ENCODE peak calls at places on chromosomes 7 and 10, in eight cellular contexts. W is HepG2, F is Panc1, G is upper lobe of left lung, P is GM12878, U is HCT116, C is GM23338, Q is K562. I is an unnamed sample.
A peak's percentile ranks its signal among the peaks of the same experiment; 100 is the strongest.

GRCh38 chr7:148303295-148304013 is 287.1 kb upstream of the C7orf33 start:
- ATAC-seq in W (no peak), F (no peak), G (no peak), P (no peak), U (no peak), C (no peak), Q (no peak), I (peak; percentile 76)

GRCh38 chr10:72081772-72082590 is 6.4 kb downstream of the SPOCK2 start:
- ATAC-seq in W (no peak), F (peak; percentile 8), G (peak; percentile 53), P (no peak), U (peak; percentile 41), C (no peak), Q (no peak), I (no peak)

GRCh38 chr7:37354661-37355131 is 94.0 kb downstream of the ELMO1 start:
- ATAC-seq in W (peak; percentile 84), F (no peak), G (peak; percentile 89), P (peak; percentile 63), U (no peak), C (peak; percentile 66), Q (peak; percentile 84), I (peak; percentile 93)

GRCh38 chr10:110600487-110601101 is 33.1 kb downstream of the SMC3 start:
- ATAC-seq in W (peak; percentile 75), F (peak; percentile 87), G (no peak), P (peak; percentile 95), U (peak; percentile 98), C (peak; percentile 87), Q (peak; percentile 87), I (no peak)

GRCh38 chr7:112052993-112053392 is 153.2 kb downstream of the DOCK4 start:
- ATAC-seq in W (no peak), F (no peak), G (no peak), P (no peak), U (no peak), C (no peak), Q (no peak), I (no peak)

GRCh38 chr10:32149257-32149955 is 93.2 kb upstream of the KIF5B start:
- ATAC-seq in W (no peak), F (no peak), G (peak; percentile 30), P (peak; percentile 98), U (peak; percentile 67), C (no peak), Q (peak; percentile 67), I (peak; percentile 95)

GRCh38 chr10:79275105-79275430 is 72.2 kb upstream of the PPIF start:
- ATAC-seq in W (no peak), F (no peak), G (no peak), P (no peak), U (no peak), C (no peak), Q (no peak), I (no peak)

GRCh38 chr7:131501422-131501821 is 55.0 kb downstream of the PODXL start:
- ATAC-seq in W (no peak), F (no peak), G (no peak), P (peak; percentile 81), U (no peak), C (no peak), Q (peak; percentile 9), I (no peak)

GRCh38 chr10:22027666-22028238 is 24.2 kb upstream of the DNAJC1 start:
- ATAC-seq in W (no peak), F (no peak), G (no peak), P (no peak), U (no peak), C (no peak), Q (no peak), I (no peak)

GRCh38 chr10:114552050-114552449 is 106.0 kb downstream of the ABLIM1 start:
- ATAC-seq in W (no peak), F (no peak), G (no peak), P (no peak), U (no peak), C (no peak), Q (no peak), I (no peak)

GRCh38 chr7:94687810-94688209 is 31.9 kb upstream of the SGCE start:
- ATAC-seq in W (no peak), F (no peak), G (no peak), P (no peak), U (no peak), C (no peak), Q (no peak), I (no peak)

GRCh38 chr7:112213735-112214134 is 7.2 kb downstream of the ZNF277 start:
- ATAC-seq in W (no peak), F (no peak), G (no peak), P (peak; percentile 29), U (no peak), C (no peak), Q (no peak), I (no peak)

GRCh38 chr7:96328016-96328415 is 6.1 kb upstream of the SLC25A13 start:
- ATAC-seq in W (no peak), F (no peak), G (no peak), P (no peak), U (no peak), C (no peak), Q (no peak), I (no peak)

GRCh38 chr7:13226385-13226784 is 539.0 kb downstream of the ARL4A start:
- ATAC-seq in W (no peak), F (no peak), G (no peak), P (no peak), U (no peak), C (no peak), Q (no peak), I (no peak)

GRCh38 chr7:93036149-93036640 is 81.6 kb downstream of the SAMD9 start:
- ATAC-seq in W (no peak), F (no peak), G (no peak), P (peak; percentile 41), U (peak; percentile 27), C (peak; percentile 27), Q (peak; percentile 82), I (no peak)

GRCh38 chr7:155997431-155998327 is 185.4 kb upstream of the SHH start:
- ATAC-seq in W (no peak), F (peak; percentile 19), G (no peak), P (no peak), U (no peak), C (no peak), Q (no peak), I (no peak)

GRCh38 chr10:113880236-113880635 is 25.8 kb downstream of the NHLRC2 start:
- ATAC-seq in W (no peak), F (no peak), G (no peak), P (peak; percentile 56), U (no peak), C (no peak), Q (no peak), I (no peak)

GRCh38 chr7:102916426-102916825 is 3.6 kb downstream of the LRRC17 start:
- ATAC-seq in W (no peak), F (no peak), G (no peak), P (no peak), U (no peak), C (no peak), Q (no peak), I (no peak)

GRCh38 chr7:102912742-102913141 is at the start of gene LRRC17:
- ATAC-seq in W (no peak), F (no peak), G (no peak), P (no peak), U (no peak), C (peak; percentile 50), Q (no peak), I (peak; percentile 15)

GRCh38 chr7:102916881-102917280 is 4.1 kb downstream of the LRRC17 start:
- ATAC-seq in W (no peak), F (no peak), G (no peak), P (no peak), U (no peak), C (peak; percentile 21), Q (no peak), I (no peak)

GRCh38 chr7:102914585-102914984 is 1.8 kb downstream of the LRRC17 start:
- ATAC-seq in W (no peak), F (no peak), G (peak; percentile 69), P (no peak), U (no peak), C (peak; percentile 91), Q (peak; percentile 54), I (peak; percentile 83)

DNA sequence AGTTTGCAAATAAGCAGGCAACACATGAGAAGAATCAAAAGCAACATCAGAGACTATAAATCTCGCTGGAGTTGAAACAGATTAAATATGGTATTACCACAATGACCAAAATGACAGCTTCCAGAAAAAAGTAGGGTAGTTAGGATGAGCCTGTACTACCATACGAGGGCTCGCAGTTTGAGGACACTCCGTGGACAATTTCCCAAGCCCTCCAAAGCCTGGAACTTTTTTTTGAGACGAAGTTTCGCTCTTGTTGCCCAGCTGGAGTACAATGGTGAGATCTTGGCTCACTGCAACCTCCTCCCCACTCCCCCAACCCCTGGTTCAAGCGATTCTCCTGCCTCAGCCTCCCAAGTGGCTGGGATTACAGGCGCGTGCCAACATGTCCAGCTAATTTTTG is 1.0 kb downstream of the LRRC17 start:
- ATAC-seq in W (no peak), F (no peak), G (no peak), P (no peak), U (no peak), C (no peak), Q (no peak), I (no peak)
- H3K4me3 ChIP-seq in W (no peak overlapping the region), F (peak overlapping the region; percentile 17), G (no peak overlapping the region), P (no peak overlapping the region), U (no peak overlapping the region), C (no peak overlapping the region), Q (no peak overlapping the region), I (no peak overlapping the region)

DNA sequence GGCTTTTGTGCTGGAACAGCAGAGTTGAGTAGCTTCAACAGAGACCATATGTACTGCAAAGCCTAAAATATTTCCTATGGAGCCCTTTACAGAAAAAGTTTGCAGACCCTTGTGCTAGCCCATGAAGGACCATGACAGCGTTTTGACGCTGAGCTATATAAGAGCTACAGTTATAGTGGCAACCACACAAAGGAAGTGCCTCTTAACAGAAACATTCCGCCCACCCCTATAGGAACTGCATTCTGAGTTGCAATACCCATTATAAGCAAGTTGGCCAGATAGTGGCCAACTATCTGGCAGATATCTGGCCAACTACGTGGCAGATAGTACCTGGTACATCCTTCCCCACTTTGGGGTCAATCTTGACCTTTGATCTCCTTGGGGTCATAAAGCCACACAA is 47.5 kb upstream of the DMBT1 start:
- ATAC-seq in W (no peak), F (no peak), G (no peak), P (no peak), U (no peak), C (no peak), Q (no peak), I (no peak)
- H3K4me1 ChIP-seq in W (no peaks in the 10 kb centered on the region), F (no peaks in the 10 kb centered on the region), G (no peaks in the 10 kb centered on the region), P (no peaks in the 10 kb centered on the region), U (no peaks in the 10 kb centered on the region), C (no peaks in the 10 kb centered on the region), Q (no peaks in the 10 kb centered on the region), I (no peaks in the 10 kb centered on the region)

GRCh38 chr10:125084191-125085186 is 75.9 kb downstream of the CTBP2 start:
- ATAC-seq in W (peak; percentile 48), F (peak; percentile 94), G (peak; percentile 67), P (no peak), U (peak; percentile 94), C (peak; percentile 71), Q (peak; percentile 22), I (peak; percentile 87)
- TF ChIP-seq POLR2AphosphoS5 in W (no peak), F (no peak), G (peak; percentile 22), P (no peak), U (peak; percentile 44), C (no peak), Q (no peak), I (peak; percentile 56)

DNA sequence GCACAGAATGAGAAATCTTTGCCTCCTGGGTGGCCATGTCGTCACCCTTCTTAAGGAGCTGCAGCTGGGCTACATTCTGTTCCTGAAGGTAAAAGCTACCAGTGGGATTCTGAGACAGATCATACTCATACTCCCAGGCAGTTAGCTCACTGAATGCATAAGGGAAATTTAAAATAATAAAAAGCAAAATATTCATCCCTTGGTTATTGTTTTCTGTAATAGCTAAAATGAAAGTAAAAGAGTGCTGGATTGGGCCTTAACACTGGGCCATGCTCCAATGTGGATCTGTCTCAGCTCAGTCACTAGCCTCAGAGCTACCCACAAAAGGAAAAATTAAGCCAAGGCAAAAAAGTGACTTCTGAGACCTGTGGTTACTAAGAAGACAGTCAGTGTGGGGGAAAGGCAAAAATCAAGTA is 8.9 kb upstream of the DYNC2I1 start:
- ATAC-seq in W (no peak), F (no peak), G (no peak), P (peak; percentile 45), U (no peak), C (no peak), Q (peak; percentile 45), I (peak; percentile 46)
- H3K4me3 ChIP-seq in W (no peak overlapping the region), F (no peak overlapping the region), G (no peak overlapping the region), P (no peak overlapping the region), U (no peak overlapping the region), C (no peak overlapping the region), Q (no peak overlapping the region), I (peak overlapping the region; percentile 19)

I was measured in gastroesophageal sphincter.